ENCODE peak calls at places on chromosomes 16 and 17, in five cellular contexts. W is activated T-cell treated with anti-CD3 and anti-CD28 coated beads for 1 hour, X is left ventricle myocardium inferior, Z is NCI-H2081, L is transverse colon. T is an unnamed sample.

GRCh38 chr17:73798111-73798748 is 154.0 kb upstream of the SDK2 start:
- DNase-seq in X (no peak), L (peak), Z (no peak), W (no peak), T (no peak)

GRCh38 chr16:68539704-68540370 is 746 bp downstream of the ZFP90 start:
- DNase-seq in Z (no peak), W (no peak), L (no peak), X (no peak), T (no peak)

GRCh38 chr17:2251098-2251497 is 52.5 kb downstream of the SMG6 start:
- DNase-seq in L (no peak), X (no peak), W (no peak), Z (no peak), T (no peak)

GRCh38 chr17:66310528-66311148 is 8.2 kb downstream of the PRKCA start:
- DNase-seq in Z (no peak), L (no peak), X (no peak), W (no peak), T (no peak)

GRCh38 chr16:68357923-68358322 is 47.1 kb downstream of the PRMT7 start:
- DNase-seq in X (no peak), W (no peak), Z (no peak), L (no peak), T (no peak)

GRCh38 chr17:3995067-3995466 is 30.8 kb upstream of the ATP2A3 start:
- DNase-seq in X (no peak), L (no peak), W (no peak), Z (no peak), T (no peak)

GRCh38 chr17:50271173-50271750 is 3.0 kb upstream of the TMEM92 start:
- DNase-seq in W (no peak), L (no peak), X (no peak), Z (no peak), T (no peak)

GRCh38 chr17:50679008-50679544 is 28.6 kb downstream of the ANKRD40 start:
- DNase-seq in W (no peak), Z (no peak), L (no peak), X (no peak), T (no peak)

GRCh38 chr17:17356149-17356930 is 53.2 kb downstream of the NT5M start:
- DNase-seq in X (peak), Z (peak), W (peak), L (peak), T (peak)

GRCh38 chr17:47686661-47687327 is 7.2 kb upstream of the TBKBP1 start:
- DNase-seq in Z (no peak), W (no peak), L (no peak), X (no peak), T (no peak)

GRCh38 chr16:16991711-16992110 is 479.0 kb downstream of the XYLT1 start:
- DNase-seq in W (no peak), L (no peak), X (no peak), Z (no peak), T (no peak)

GRCh38 chr16:64907844-64908243 is 214.0 kb downstream of the CDH11 start:
- DNase-seq in X (no peak), W (no peak), Z (no peak), L (no peak), T (no peak)

GRCh38 chr16:19882186-19882585 is 2.5 kb downstream of the GPRC5B start:
- DNase-seq in W (no peak), X (no peak), Z (no peak), L (no peak), T (no peak)

GRCh38 chr16:66996324-66996982 is 8.1 kb downstream of the CES4A start:
- DNase-seq in L (no peak), W (no peak), Z (no peak), X (peak), T (no peak)

GRCh38 chr17:65772989-65773388 is 211.5 kb upstream of the AXIN2 start:
- DNase-seq in X (no peak), Z (no peak), L (no peak), W (no peak), T (no peak)

GRCh38 chr17:17401271-17401781 is 75.5 kb upstream of the MED9 start:
- DNase-seq in X (no peak), W (no peak), Z (no peak), L (no peak), T (no peak)

T was measured in T-helper 17 cell.